ENCODE peak calls at places on chromosome 21, in five cellular contexts. B is effector memory CD4-positive, alpha-beta T cell; M is cardiac muscle cell; X is naive thymus-derived CD4-positive, alpha-beta T cell; P is heart left ventricle. E is an unnamed sample.
A peak's percentile ranks its signal among the peaks of the same experiment; 100 is the strongest.

GRCh38 chr21:36678538-36678937 is 20.4 kb upstream of the SIM2 start:
- DNase-seq in B (no peak), M (no peak), X (no peak), P (no peak), E (no peak)

GRCh38 chr21:15667010-15667409 is 62.8 kb upstream of the USP25 start:
- DNase-seq in B (no peak), M (peak; percentile 61), X (no peak), P (no peak), E (no peak)

GRCh38 chr21:17903929-17904639 is 84.9 kb upstream of the C21orf91 start:
- DNase-seq in B (no peak), M (peak; percentile 17), X (no peak), P (no peak), E (no peak)

GRCh38 chr21:36721817-36722216 is 22.9 kb downstream of the SIM2 start:
- DNase-seq in B (no peak), M (no peak), X (no peak), P (no peak), E (no peak)

GRCh38 chr21:35048706-35049617 is at the start of gene RUNX1:
- DNase-seq in B (peak; percentile 75), M (peak; percentile 75), X (peak; percentile 79), P (peak; percentile 45), E (peak; percentile 77)

GRCh38 chr21:21064353-21064752 is 66.1 kb downstream of the NCAM2 start:
- DNase-seq in B (no peak), M (no peak), X (no peak), P (no peak), E (no peak)

GRCh38 chr21:14947613-14948160 is 117.1 kb downstream of the NRIP1 start:
- DNase-seq in B (no peak), M (no peak), X (no peak), P (no peak), E (no peak)

GRCh38 chr21:34835526-34835925 is 166.7 kb downstream of the CLIC6 start:
- DNase-seq in B (no peak), M (peak; percentile 69), X (no peak), P (no peak), E (no peak)

GRCh38 chr21:36641346-36641745 is 57.6 kb upstream of the SIM2 start:
- DNase-seq in B (no peak), M (no peak), X (no peak), P (no peak), E (no peak)

GRCh38 chr21:19523731-19524130 is 1120.1 kb upstream of the TMPRSS15 start:
- DNase-seq in B (no peak), M (no peak), X (no peak), P (no peak), E (peak; percentile 96)

GRCh38 chr21:26136686-26137085 is 33.9 kb downstream of the APP start:
- DNase-seq in B (no peak), M (no peak), X (peak; percentile 12), P (no peak), E (no peak)

GRCh38 chr21:21039624-21040023 is 41.4 kb downstream of the NCAM2 start:
- DNase-seq in B (no peak), M (no peak), X (no peak), P (no peak), E (no peak)

DNA sequence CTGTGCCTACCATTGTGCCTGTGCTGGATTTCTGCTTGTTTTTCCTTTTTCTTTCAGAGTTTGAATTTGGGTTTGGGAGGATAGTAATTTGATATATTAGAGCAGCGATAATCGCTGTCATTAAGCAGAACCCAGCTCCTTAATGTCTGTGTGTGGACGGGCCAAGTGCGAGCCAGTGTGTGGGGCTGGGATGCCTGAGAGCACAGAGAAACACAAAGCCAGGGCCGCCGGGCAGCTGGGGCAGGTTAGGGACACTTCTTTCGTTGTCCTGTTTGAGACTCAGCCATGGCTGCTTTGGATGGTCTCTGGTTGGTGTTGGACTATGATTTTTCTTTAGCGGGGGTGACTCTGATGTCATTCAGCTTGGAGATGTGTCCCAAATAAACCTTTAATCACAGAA is 33.3 kb downstream of the ABCG1 start:
- DNase-seq in B (no peak), M (no peak), X (no peak), P (no peak), E (no peak)
- H3K4me1 ChIP-seq in B (no peaks in the 10 kb centered on the region), M (no peaks in the 10 kb centered on the region), X (no peaks in the 10 kb centered on the region), P (no peaks in the 10 kb centered on the region), E (no peaks in the 10 kb centered on the region)

GRCh38 chr21:41880153-41880552 is 1.0 kb upstream of the PRDM15 start:
- DNase-seq in B (no peak), M (no peak), X (no peak), P (no peak), E (no peak)
- H3K4me3 ChIP-seq in B (no peak overlapping the region), M (no peak overlapping the region), X (peak overlapping the region; percentile 84), P (peak overlapping the region; percentile 82), E (peak overlapping the region; percentile 87)

GRCh38 chr21:46118871-46119564 is 21.1 kb downstream of the COL6A2 start:
- DNase-seq in B (no peak), M (no peak), X (no peak), P (peak; percentile 31), E (peak; percentile 0)
- H3K36me3 ChIP-seq in B (no peaks in the 10 kb centered on the region), M (peaks cover under 1% of the 10 kb centered on the region), X (no peaks in the 10 kb centered on the region), P (no peaks in the 10 kb centered on the region), E (no peaks in the 10 kb centered on the region)

GRCh38 chr21:45080639-45081414 is 6.4 kb downstream of the ADARB1 start:
- DNase-seq in B (no peak), M (peak; percentile 72), X (no peak), P (no peak), E (peak; percentile 29)

GRCh38 chr21:45078877-45079281 is 4.5 kb downstream of the ADARB1 start:
- DNase-seq in B (peak; percentile 70), M (peak; percentile 93), X (peak; percentile 75), P (no peak), E (no peak)

GRCh38 chr21:45078371-45078770 is 4.0 kb downstream of the ADARB1 start:
- DNase-seq in B (no peak), M (no peak), X (no peak), P (no peak), E (no peak)

GRCh38 chr21:45080232-45080631 is 5.9 kb downstream of the ADARB1 start:
- DNase-seq in B (no peak), M (no peak), X (no peak), P (no peak), E (no peak)

DNA sequence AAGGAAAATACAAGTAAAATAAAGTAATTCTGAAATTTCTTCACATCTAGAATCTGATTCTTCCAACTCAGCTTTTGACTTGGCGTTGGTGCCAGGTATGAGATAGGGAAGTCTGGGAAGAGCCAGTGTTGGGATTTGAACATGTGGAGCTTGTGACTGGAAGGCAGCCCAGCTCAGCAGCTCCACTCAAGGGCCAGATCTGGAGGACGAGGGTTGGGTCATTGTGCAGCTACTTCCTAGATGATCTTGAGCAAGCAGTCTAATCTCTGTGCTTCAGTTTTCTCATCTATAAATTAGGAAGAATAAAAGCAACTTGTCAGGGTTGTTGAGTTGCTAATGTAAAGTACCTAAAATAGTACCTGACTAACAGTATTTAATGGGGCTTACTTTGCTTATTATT is 5.0 kb downstream of the ADARB1 start:
- DNase-seq in B (no peak), M (peak; percentile 47), X (no peak), P (no peak), E (no peak)
- H3K4me1 ChIP-seq in B (peaks cover 66% of the 10 kb centered on the region), M (no peaks in the 10 kb centered on the region), X (peaks cover 82% of the 10 kb centered on the region), P (no peaks in the 10 kb centered on the region), E (peaks cover 9% of the 10 kb centered on the region)

GRCh38 chr21:40129809-40130208 is 262.6 kb downstream of the PCP4 start:
- DNase-seq in B (no peak), M (no peak), X (no peak), P (no peak), E (no peak)
- H3K4me3 ChIP-seq in B (no peak overlapping the region), M (no peak overlapping the region), X (no peak overlapping the region), P (no peak overlapping the region), E (no peak overlapping the region)

GRCh38 chr21:44063151-44063912 is 43.9 kb upstream of the PWP2 start:
- DNase-seq in B (no peak), M (no peak), X (no peak), P (no peak), E (no peak)
- H3K36me3 ChIP-seq in B (peaks cover 36% of the 10 kb centered on the region), M (no peaks in the 10 kb centered on the region), X (no peaks in the 10 kb centered on the region), P (no peaks in the 10 kb centered on the region), E (peaks cover 29% of the 10 kb centered on the region)

DNA sequence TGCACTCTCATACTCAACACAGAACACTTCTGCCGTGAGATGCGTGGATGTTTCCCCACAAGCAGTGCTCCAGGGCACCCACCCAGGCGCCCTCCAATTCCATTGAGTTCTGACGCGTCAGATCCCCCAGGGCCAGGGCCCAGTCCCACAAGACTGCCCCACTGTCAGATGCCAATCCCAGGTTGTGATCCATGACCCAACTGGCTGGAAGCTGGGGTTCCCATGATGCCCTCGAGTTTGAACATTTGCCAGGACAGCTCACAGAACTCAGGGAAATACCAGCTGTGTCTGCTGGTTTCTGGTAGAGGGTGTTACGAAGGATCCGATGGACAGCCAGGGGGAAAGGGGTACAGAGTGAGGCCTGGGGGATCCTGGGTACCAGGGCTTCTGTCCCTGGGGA is 58.4 kb downstream of the AGPAT3 start:
- DNase-seq in B (no peak), M (peak; percentile 9), X (no peak), P (no peak), E (no peak)
- H3K4me1 ChIP-seq in B (peaks cover 22% of the 10 kb centered on the region), M (peaks cover 15% of the 10 kb centered on the region), X (peaks cover 23% of the 10 kb centered on the region), P (peaks cover 32% of the 10 kb centered on the region), E (no peaks in the 10 kb centered on the region)

GRCh38 chr21:31731802-31732537 is at the start of gene SCAF4:
- DNase-seq in B (peak; percentile 74), M (peak; percentile 94), X (peak; percentile 73), P (peak; percentile 95), E (peak; percentile 90)

GRCh38 chr21:31732538-31732864 is 583 bp upstream of the SCAF4 start:
- DNase-seq in B (no peak), M (no peak), X (no peak), P (no peak), E (no peak)

GRCh38 chr21:31733521-31734149 is 1.7 kb upstream of the SCAF4 start:
- DNase-seq in B (no peak), M (no peak), X (no peak), P (no peak), E (no peak)

GRCh38 chr21:31731112-31731801 is 661 bp downstream of the SCAF4 start:
- DNase-seq in B (peak; percentile 38), M (peak; percentile 44), X (peak; percentile 60), P (peak; percentile 56), E (peak; percentile 51)

DNA sequence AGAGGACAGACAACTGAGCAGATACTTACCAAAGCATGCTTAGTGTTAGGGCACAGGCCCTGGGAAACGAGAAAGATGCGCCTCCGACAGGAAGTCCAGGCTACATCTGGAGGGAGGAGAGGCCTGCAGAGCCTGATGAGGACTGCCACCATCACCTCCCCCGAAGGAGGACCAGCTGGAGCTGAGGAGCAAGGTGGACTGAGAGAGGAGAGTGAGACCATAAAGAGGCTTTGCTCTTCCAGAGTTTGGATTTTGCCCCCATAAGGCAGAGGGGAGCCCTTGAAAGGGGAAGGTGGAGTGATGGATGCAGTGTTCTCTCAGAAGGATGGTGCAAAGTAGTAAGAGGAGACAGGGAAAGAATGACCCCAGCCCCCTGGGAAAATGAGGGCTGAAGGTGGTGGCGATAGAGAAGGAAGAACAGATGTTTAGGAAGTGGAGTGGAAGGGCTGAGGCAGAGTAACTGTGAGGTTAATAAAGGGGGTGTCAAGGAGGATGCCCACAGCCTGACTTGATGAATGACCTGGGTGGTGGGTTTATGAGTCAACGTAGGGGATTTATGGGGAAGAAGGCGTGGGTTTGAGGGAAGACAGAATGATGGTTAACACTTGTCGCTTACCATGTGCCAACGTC is 1.1 kb upstream of the SCAF4 start:
- DNase-seq in B (no peak), M (peak; percentile 28), X (no peak), P (no peak), E (peak; percentile 64)
- H3K4me3 ChIP-seq in B (peak overlapping the region; percentile 73), M (peak overlapping the region; percentile 80), X (peak overlapping the region; percentile 80), P (peak overlapping the region; percentile 99), E (peak overlapping the region; percentile 97)

GRCh38 chr21:44964381-44964780 is 24.6 kb downstream of the SLX9 start:
- DNase-seq in B (no peak), M (no peak), X (no peak), P (peak; percentile 4), E (no peak)
- H3K36me3 ChIP-seq in B (peaks cover 28% of the 10 kb centered on the region), M (peaks cover 11% of the 10 kb centered on the region), X (no peaks in the 10 kb centered on the region), P (no peaks in the 10 kb centered on the region), E (peaks cover 63% of the 10 kb centered on the region)

E was measured in SJCRH30.